ENCODE peak calls at places on chromosomes 4 and X, in six cellular contexts. A is HepG2, R is GM12891, F is H1, N is GM12878, J is K562. Y is an unnamed sample.

GRCh38 chrX:76026292-76026691 is 146.6 kb upstream of the PBDC1 start:
- DNase-seq in F (no peak), R (no peak), J (no peak), N (no peak), A (no peak), Y (no peak)

GRCh38 chr4:98603683-98604573 is 54.5 kb downstream of the TSPAN5 start:
- DNase-seq in J (no peak), A (no peak), F (no peak), N (no peak), R (no peak), Y (no peak)

GRCh38 chrX:127558811-127559210 is 493.4 kb downstream of the ACTRT1 start:
- DNase-seq in R (no peak), F (no peak), A (no peak), N (no peak), J (no peak), Y (no peak)

GRCh38 chr4:34676390-34676789 is 1567.9 kb downstream of the ARAP2 start:
- DNase-seq in R (no peak), N (no peak), F (no peak), J (no peak), A (no peak), Y (no peak)

GRCh38 chrX:446243-446642 is 59.5 kb upstream of the PPP2R3B start:
- DNase-seq in J (no peak), A (no peak), N (no peak), R (no peak), F (peak), Y (no peak)

GRCh38 chrX:24343719-24344118 is 16.7 kb upstream of the SUPT20HL1 start:
- DNase-seq in R (peak), J (no peak), N (no peak), A (no peak), F (no peak), Y (no peak)

GRCh38 chr4:143692241-143692640 is 8.2 kb downstream of the FREM3 start:
- DNase-seq in N (no peak), F (no peak), J (no peak), R (no peak), A (no peak), Y (no peak)

GRCh38 chrX:133410555-133410954 is 4.7 kb downstream of the GPC4 start:
- DNase-seq in R (no peak), N (no peak), A (no peak), J (no peak), F (no peak), Y (no peak)

GRCh38 chrX:13937370-13938052 is 92.2 kb downstream of the GEMIN8 start:
- DNase-seq in F (peak), A (no peak), J (no peak), R (no peak), N (no peak), Y (no peak)

GRCh38 chr4:104501290-104501689 is 6.6 kb upstream of the CXXC4 start:
- DNase-seq in N (no peak), A (no peak), J (no peak), F (no peak), R (no peak), Y (no peak)

GRCh38 chrX:24619647-24620046 is 27.5 kb downstream of the PCYT1B start:
- DNase-seq in N (no peak), R (no peak), A (peak), F (no peak), J (no peak), Y (no peak)

GRCh38 chrX:108139303-108139702 is 47.7 kb downstream of the ATG4A start:
- DNase-seq in J (peak), F (no peak), A (no peak), N (no peak), R (no peak), Y (no peak)

GRCh38 chrX:120452131-120452530 is 17.0 kb downstream of the LAMP2 start:
- DNase-seq in F (peak), J (peak), R (no peak), N (no peak), A (peak), Y (no peak)

GRCh38 chr4:99207911-99208718 is 10.9 kb downstream of the ADH6 start:
- DNase-seq in J (no peak), F (no peak), R (no peak), A (no peak), N (no peak), Y (no peak)

GRCh38 chr4:13705521-13706035 is 78.1 kb upstream of the BOD1L1 start:
- DNase-seq in R (no peak), A (no peak), F (no peak), J (no peak), N (no peak), Y (no peak)

GRCh38 chr4:907691-908437 is 24.3 kb downstream of the GAK start:
- DNase-seq in J (no peak), N (no peak), F (no peak), R (no peak), A (no peak), Y (no peak)

GRCh38 chr4:85431156-85431555 is 43.8 kb upstream of the ARHGAP24 start:
- DNase-seq in N (no peak), F (no peak), A (no peak), J (no peak), R (no peak), Y (no peak)

GRCh38 chrX:80556148-80556547 is 135.9 kb downstream of the TENT5D start:
- DNase-seq in R (no peak), F (no peak), J (peak), A (no peak), N (no peak), Y (no peak)

GRCh38 chrX:68203656-68204055 is 229.6 kb downstream of the OPHN1 start:
- DNase-seq in R (no peak), F (no peak), A (no peak), J (no peak), N (no peak), Y (no peak)

GRCh38 chr4:135485371-135485770 is 1283.8 kb upstream of the PABPC4L start:
- DNase-seq in A (no peak), R (no peak), N (no peak), J (no peak), F (no peak), Y (no peak)

GRCh38 chrX:21725498-21725897 is 32.4 kb downstream of the SMPX start:
- DNase-seq in A (peak), N (no peak), F (no peak), R (no peak), J (peak), Y (no peak)

GRCh38 chr4:12458621-12459020 is 1025.5 kb downstream of the RAB28 start:
- DNase-seq in N (no peak), R (no peak), J (no peak), A (no peak), F (no peak), Y (no peak)

GRCh38 chrX:125210146-125210545 is 109.5 kb upstream of the TEX13C start:
- DNase-seq in N (no peak), R (no peak), A (no peak), F (no peak), J (no peak), Y (no peak)

GRCh38 chrX:11239230-11239629 is 54.0 kb upstream of the AMELX start:
- DNase-seq in J (peak), R (no peak), A (peak), F (no peak), N (peak), Y (no peak)

GRCh38 chrX:11242704-11243103 is 50.5 kb upstream of the AMELX start:
- DNase-seq in J (no peak), R (no peak), F (no peak), N (no peak), A (no peak), Y (no peak)

GRCh38 chrX:11244641-11245040 is 48.6 kb upstream of the AMELX start:
- DNase-seq in N (no peak), R (no peak), A (no peak), J (no peak), F (no peak), Y (no peak)

DNA sequence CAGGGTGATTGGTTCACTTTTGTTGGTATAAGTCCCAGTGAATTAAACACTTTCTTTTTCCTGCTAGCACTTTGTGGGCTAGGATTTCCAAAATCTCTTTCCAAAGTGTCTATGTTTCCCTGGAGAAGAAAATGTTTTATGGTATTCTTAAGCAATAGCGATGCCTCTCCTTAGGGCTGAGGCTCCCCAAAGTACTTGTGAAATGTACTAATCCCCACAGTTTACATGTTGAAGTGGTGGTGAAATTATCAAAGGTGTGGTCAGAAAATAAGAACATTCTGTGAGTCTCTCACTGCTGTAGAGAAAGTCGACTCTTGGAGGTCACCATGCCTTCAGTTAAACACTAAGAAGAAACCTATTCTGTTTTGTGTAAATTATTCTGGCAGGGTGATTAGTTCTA is 51.5 kb upstream of the AMELX start:
- DNase-seq in N (no peak), A (no peak), J (no peak), R (no peak), F (no peak), Y (no peak)
- TF ChIP-seq POLR2AphosphoS5 in N (no peak), A (no peak), J (no peak), R (no peak), F (no peak), Y (no peak)

GRCh38 chr4:87278335-87278794 is 44.3 kb downstream of the HSD17B13 start:
- DNase-seq in N (no peak), J (no peak), F (no peak), R (no peak), A (peak), Y (no peak)
- TF ChIP-seq POLR2A in N (no peak), J (no peak), F (no peak), R (no peak), A (no peak), Y (no peak)

GRCh38 chrX:7027071-7027470 is 120.4 kb upstream of the STS start:
- DNase-seq in F (no peak), A (no peak), R (no peak), J (no peak), N (no peak), Y (no peak)
- TF ChIP-seq TAF1 in F (no peak), A (no peak), R (no peak), J (no peak), N (no peak), Y (no peak)

GRCh38 chr4:75015627-75016026 is 82.7 kb downstream of the PARM1 start:
- DNase-seq in N (no peak), J (no peak), A (no peak), F (no peak), R (no peak), Y (no peak)
- TF ChIP-seq POLR2AphosphoS5 in N (no peak), J (no peak), A (no peak), F (no peak), R (no peak), Y (no peak)

DNA sequence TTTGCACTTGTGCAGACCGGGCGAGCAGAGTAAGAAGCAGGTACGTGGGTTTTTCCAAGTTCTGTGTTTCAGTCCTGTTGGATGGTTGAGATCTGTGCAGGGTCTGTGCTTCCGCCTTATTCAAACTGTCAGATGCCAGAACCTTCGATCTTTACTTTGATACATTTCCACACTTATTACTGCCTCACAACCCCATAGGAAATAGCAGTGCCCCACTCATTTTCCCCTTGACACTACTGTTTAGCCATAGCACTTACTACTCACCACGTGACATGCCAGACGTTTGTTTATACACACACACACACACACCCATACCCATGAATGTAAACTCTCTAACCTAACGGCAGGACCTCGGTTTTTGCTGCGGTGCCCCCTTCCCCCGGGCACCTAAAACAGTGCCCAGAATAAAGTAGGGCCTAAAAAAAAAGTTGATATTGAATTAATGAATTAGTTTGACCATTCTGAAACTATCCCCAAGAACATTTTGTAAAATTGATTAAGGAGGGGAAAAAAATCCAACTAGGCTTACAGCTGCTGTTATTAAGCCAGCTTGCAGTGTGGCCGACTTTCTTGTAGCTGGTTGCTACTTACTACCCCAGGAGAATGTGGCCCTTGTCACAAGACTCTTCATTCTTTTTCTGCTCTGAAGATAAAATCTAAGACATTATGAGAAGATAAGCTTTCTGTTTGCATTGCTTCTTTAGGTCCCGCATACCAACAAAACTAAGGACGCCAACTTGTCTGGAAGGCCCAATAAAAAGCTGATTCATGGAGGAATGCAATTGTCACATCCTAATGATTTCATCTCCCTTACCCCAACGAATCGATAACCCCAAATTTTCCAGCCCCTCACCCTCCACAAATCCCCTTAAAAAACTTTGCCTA is 707 bp upstream of the SEPSECS start:
- DNase-seq in R (no peak), A (peak), N (no peak), J (no peak), F (no peak), Y (peak)
- TF ChIP-seq POLR2A in R (peak), A (peak), N (no peak), J (peak), F (no peak), Y (no peak)

GRCh38 chr4:69060651-69061308 is 35.5 kb upstream of the UGT2B7 start:
- DNase-seq in F (no peak), N (no peak), A (no peak), J (no peak), R (no peak), Y (no peak)
- TF ChIP-seq TAF1 in F (no peak), N (no peak), A (no peak), J (no peak), R (no peak), Y (no peak)

GRCh38 chr4:86452323-86452995 is 92.6 kb upstream of the MAPK10 start:
- DNase-seq in A (no peak), F (no peak), J (no peak), N (no peak), R (no peak), Y (no peak)

GRCh38 chr4:86450189-86450588 is 90.3 kb upstream of the MAPK10 start:
- DNase-seq in J (no peak), F (no peak), N (no peak), A (no peak), R (no peak), Y (no peak)

GRCh38 chr4:86450861-86451260 is 91.0 kb upstream of the MAPK10 start:
- DNase-seq in J (no peak), A (no peak), R (no peak), N (no peak), F (no peak), Y (no peak)

GRCh38 chr4:86453044-86453501 is 93.2 kb upstream of the MAPK10 start:
- DNase-seq in J (no peak), N (no peak), A (no peak), F (no peak), R (no peak), Y (no peak)

GRCh38 chr4:86451560-86452322 is 91.9 kb upstream of the MAPK10 start:
- DNase-seq in J (no peak), A (no peak), R (no peak), F (no peak), N (no peak), Y (no peak)
- TF ChIP-seq POLR2AphosphoS5 in J (no peak), A (no peak), R (no peak), F (no peak), N (no peak), Y (no peak)